ENCODE peak calls at places on chromosomes 11 and 22, in ten cellular contexts. J is endothelial cell of umbilical vein, R is psoas muscle, B is lung, U is mammary epithelial cell, Q is sigmoid colon, S is GM23248, F is osteoblast, Y is gastrocnemius medialis, E is upper lobe of right lung. L is an unnamed sample.

GRCh38 chr11:5620606-5621521 is 3.9 kb upstream of the TRIM34 start:
- DNase-seq in Y (no peak), S (peak; percentile 91), R (no peak), E (no peak), U (peak; percentile 84), B (peak; percentile 44), J (peak; percentile 95), Q (no peak), F (peak; percentile 91), L (no peak)

GRCh38 chr11:47869548-47870393 is 21.6 kb upstream of the NUP160 start:
- DNase-seq in F (no peak), Q (no peak), J (peak; percentile 37), Y (no peak), R (no peak), B (no peak), U (peak; percentile 48), S (peak; percentile 54), E (no peak), L (no peak)

GRCh38 chr11:70298243-70298915 is 27.9 kb downstream of the PPFIA1 start:
- DNase-seq in Y (no peak), J (no peak), S (peak; percentile 5), R (no peak), E (no peak), B (no peak), Q (peak; percentile 8), F (peak; percentile 80), U (peak; percentile 6), L (no peak)

GRCh38 chr22:20531404-20532181 is 24.2 kb downstream of the MED15 start:
- DNase-seq in J (peak; percentile 64), F (peak; percentile 94), B (peak; percentile 78), Q (peak; percentile 83), Y (peak; percentile 70), R (peak; percentile 66), E (peak; percentile 84), S (peak; percentile 96), U (peak; percentile 95), L (no peak)

GRCh38 chr11:128294685-128295079 is 292.7 kb downstream of the ETS1 start:
- DNase-seq in E (no peak), U (no peak), B (no peak), F (no peak), Y (no peak), R (no peak), Q (no peak), J (peak; percentile 37), S (peak; percentile 44), L (no peak)

GRCh38 chr22:50179937-50180726 is 5.6 kb upstream of the TRABD start:
- DNase-seq in Q (peak; percentile 57), F (peak; percentile 74), Y (no peak), J (no peak), U (no peak), E (no peak), S (no peak), R (no peak), B (no peak), L (no peak)

GRCh38 chr11:15769203-15769602 is 587.1 kb downstream of the SOX6 start:
- DNase-seq in U (peak; percentile 46), J (no peak), E (peak; percentile 56), S (no peak), F (no peak), R (no peak), Q (no peak), Y (no peak), B (no peak), L (no peak)

GRCh38 chr11:1707751-1708150 is 10.8 kb downstream of the KRTAP5-6 start:
- DNase-seq in J (no peak), S (no peak), F (no peak), B (no peak), Q (no peak), U (no peak), E (no peak), Y (no peak), R (no peak), L (no peak)

GRCh38 chr11:12529041-12529440 is 145.2 kb upstream of the TEAD1 start:
- DNase-seq in R (no peak), Q (no peak), J (no peak), E (no peak), F (no peak), U (peak; percentile 32), S (no peak), B (no peak), Y (no peak), L (no peak)

GRCh38 chr11:16632295-16633200 is 105.9 kb upstream of the C11orf58 start:
- DNase-seq in E (no peak), R (no peak), J (peak; percentile 8), S (peak; percentile 46), B (no peak), Q (no peak), Y (no peak), F (peak; percentile 18), U (peak; percentile 43), L (no peak)

DNA sequence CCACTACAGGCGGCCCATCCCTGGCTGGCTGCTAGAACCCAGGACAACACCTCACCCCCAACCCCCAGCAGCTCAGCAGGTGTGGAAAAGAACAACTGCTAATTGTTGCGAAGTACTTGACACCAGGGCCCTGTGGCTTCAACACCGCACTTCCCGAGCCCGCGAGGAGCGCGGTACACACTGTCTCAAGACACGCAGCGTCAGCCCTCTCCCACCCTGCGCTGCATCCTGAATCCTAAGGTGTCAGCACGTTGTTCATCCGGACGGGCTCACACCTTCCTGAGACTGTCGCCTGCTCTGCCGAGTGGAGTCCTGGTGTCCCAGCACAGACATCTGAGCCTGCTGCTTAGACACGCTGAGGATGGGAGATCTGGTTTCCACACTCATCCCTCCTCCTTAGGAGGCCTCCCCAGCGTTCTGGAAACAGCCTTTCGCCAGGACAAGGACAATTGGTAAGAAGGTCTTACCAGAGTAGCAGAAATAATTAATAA is 1336.2 kb downstream of the BRD1 start:
- DNase-seq in R (no peak), J (no peak), S (peak; percentile 25), F (peak; percentile 86), Y (no peak), Q (peak; percentile 55), B (no peak), E (peak; percentile 58), U (no peak), L (no peak)
- H3K27ac ChIP-seq in R (no peak overlapping the region), J (no peak overlapping the region), S (no peak overlapping the region), F (no peak overlapping the region), Y (no peak overlapping the region), Q (no peak overlapping the region), B (no peak overlapping the region), E (no peak overlapping the region), U (no peak overlapping the region), L (no peak overlapping the region)

DNA sequence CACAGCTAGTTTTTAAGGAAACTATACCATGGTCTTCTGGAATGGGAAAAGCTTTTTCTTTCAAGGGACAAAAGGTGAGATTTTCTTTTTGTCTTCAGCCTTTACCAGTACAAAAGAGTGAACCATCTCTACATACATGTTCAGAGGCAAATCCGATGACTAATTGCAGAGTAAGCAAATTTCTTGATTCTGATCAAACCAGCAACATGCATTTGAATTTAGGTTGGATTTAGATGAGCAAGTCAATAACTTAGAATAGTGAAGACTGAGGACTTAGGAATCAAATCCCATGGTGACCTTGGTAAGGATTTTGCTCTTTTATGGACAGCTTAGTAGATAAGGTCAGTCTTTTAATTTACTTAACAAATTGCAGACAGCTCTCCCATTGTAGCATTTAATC is 65.9 kb upstream of the BLID start:
- DNase-seq in U (no peak), Q (no peak), Y (no peak), E (no peak), S (peak; percentile 49), B (no peak), R (no peak), J (peak; percentile 66), F (no peak), L (no peak)
- H3K27ac ChIP-seq in U (peak overlapping the region; percentile 98), Q (no peak overlapping the region), Y (no peak overlapping the region), E (no peak overlapping the region), S (peak overlapping the region; percentile 89), B (no peak overlapping the region), R (no peak overlapping the region), J (peak overlapping the region; percentile 86), F (peak overlapping the region; percentile 85), L (peak overlapping the region; percentile 83)

GRCh38 chr11:72641900-72642814 is 32.1 kb downstream of the PDE2A start:
- DNase-seq in Y (no peak), B (no peak), F (peak; percentile 95), U (peak; percentile 24), E (peak; percentile 71), S (peak; percentile 56), R (peak; percentile 49), Q (peak; percentile 78), J (peak; percentile 33), L (no peak)

GRCh38 chr11:72641522-72641899 is 32.7 kb downstream of the PDE2A start:
- DNase-seq in B (no peak), J (no peak), U (no peak), E (no peak), F (peak; percentile 47), S (no peak), Y (no peak), R (no peak), Q (no peak), L (no peak)

GRCh38 chr11:72637198-72637597 is 37.0 kb downstream of the PDE2A start:
- DNase-seq in S (no peak), Q (no peak), U (no peak), F (no peak), Y (no peak), E (no peak), J (no peak), R (no peak), B (no peak), L (no peak)

GRCh38 chr11:72637926-72638325 is 36.3 kb downstream of the PDE2A start:
- DNase-seq in S (no peak), R (no peak), Q (no peak), Y (no peak), E (no peak), U (no peak), B (no peak), J (no peak), F (no peak), L (no peak)

GRCh38 chr11:72639475-72640375 is 34.5 kb downstream of the PDE2A start:
- DNase-seq in S (no peak), Y (no peak), F (no peak), E (no peak), R (no peak), B (no peak), J (no peak), U (no peak), Q (no peak), L (no peak)
- H3K27ac ChIP-seq in S (no peak overlapping the region), Y (peak overlapping the region; percentile 73), F (no peak overlapping the region), E (no peak overlapping the region), R (peak overlapping the region; percentile 50), B (no peak overlapping the region), J (no peak overlapping the region), U (no peak overlapping the region), Q (no peak overlapping the region), L (no peak overlapping the region)

DNA sequence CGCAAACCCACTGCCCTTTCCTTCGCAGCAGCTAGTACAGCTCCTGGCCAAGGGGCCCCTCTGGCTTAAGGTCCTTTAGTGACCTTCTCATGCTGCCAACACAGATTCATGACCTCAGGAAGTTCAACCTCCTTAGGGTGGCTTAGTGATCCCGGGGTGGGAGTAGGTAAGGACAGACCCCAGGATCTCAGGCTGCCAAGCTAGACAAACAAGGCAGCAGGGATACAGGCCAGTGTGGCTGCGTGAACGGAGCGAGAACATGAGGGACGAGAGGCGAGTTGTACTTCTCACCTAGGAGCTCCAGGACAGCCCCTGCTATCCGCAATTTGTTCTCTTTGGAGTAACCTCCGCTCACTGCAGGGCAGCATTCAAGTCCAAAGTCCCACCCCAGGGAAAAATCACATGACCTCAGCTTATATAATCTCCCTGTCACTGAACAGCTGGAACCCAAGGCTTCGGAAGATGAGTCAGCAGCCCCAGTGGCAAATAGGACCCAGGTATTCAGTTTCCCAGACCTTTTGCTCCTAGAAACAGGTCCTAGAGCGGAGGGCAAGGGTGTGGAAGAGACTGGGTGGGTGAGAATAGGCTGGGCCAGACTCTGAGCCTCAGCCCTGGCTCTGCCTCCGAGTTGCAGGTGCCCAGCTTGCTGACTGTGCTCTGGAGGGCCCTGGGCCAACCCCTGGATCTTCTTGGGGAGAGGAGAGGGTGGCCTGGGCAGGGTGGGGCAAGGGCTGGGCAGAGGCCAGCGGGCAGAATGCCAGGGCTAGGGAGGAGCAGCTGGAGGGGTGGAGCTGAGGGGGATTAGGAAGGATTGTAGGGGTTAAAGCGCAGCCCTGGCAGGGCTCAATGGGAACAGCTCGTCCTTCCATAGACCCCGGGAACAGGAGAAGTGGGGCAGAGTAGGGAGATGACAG is 13.1 kb downstream of the USP2 start:
- DNase-seq in J (no peak), U (no peak), R (peak; percentile 87), Y (peak; percentile 83), E (peak; percentile 77), Q (peak; percentile 77), S (no peak), B (no peak), F (no peak), L (peak; percentile 40)
- H3K27ac ChIP-seq in J (no peak overlapping the region), U (no peak overlapping the region), R (peak overlapping the region; percentile 97), Y (peak overlapping the region; percentile 99), E (peak overlapping the region; percentile 17), Q (peak overlapping the region; percentile 63), S (no peak overlapping the region), B (no peak overlapping the region), F (no peak overlapping the region), L (peak overlapping the region; percentile 96)